ENCODE peak calls at places on chromosomes 3 and 15, in five cellular contexts. D is GM12878, H is cardiac muscle cell, J is Panc1, W is psoas muscle. S is an unnamed sample.

GRCh38 chr3:172280406-172281051 is 167.7 kb downstream of the GHSR start:
- DNase-seq in D (no peak), H (peak), J (no peak), W (no peak), S (no peak)

GRCh38 chr15:58247803-58248503 is 109.8 kb downstream of the AQP9 start:
- DNase-seq in D (no peak), H (peak), J (no peak), W (peak), S (no peak)

GRCh38 chr3:166283856-166284255 is 446.6 kb upstream of the BCHE start:
- DNase-seq in D (no peak), H (peak), J (no peak), W (no peak), S (no peak)

GRCh38 chr3:11159421-11159904 is 5.2 kb downstream of the HRH1 start:
- DNase-seq in D (no peak), H (peak), J (no peak), W (peak), S (no peak)

GRCh38 chr3:48301814-48302194 is 31.7 kb downstream of the SPINK8 start:
- DNase-seq in D (no peak), H (peak), J (no peak), W (peak), S (peak)

GRCh38 chr15:69300129-69300588 is 1.4 kb downstream of the PAQR5 start:
- DNase-seq in D (no peak), H (no peak), J (no peak), W (no peak), S (no peak)

GRCh38 chr15:63156708-63157065 is 590 bp downstream of the RPS27L start:
- DNase-seq in D (no peak), H (peak), J (no peak), W (no peak), S (peak)

GRCh38 chr3:197270558-197271317 is 27.7 kb downstream of the DLG1 start:
- DNase-seq in D (no peak), H (no peak), J (no peak), W (no peak), S (no peak)

GRCh38 chr3:125643127-125643526 is 47.8 kb upstream of the OSBPL11 start:
- DNase-seq in D (no peak), H (no peak), J (no peak), W (no peak), S (no peak)

GRCh38 chr15:64731807-64732151 is 43.6 kb downstream of the RBPMS2 start:
- DNase-seq in D (no peak), H (no peak), J (no peak), W (no peak), S (no peak)

GRCh38 chr15:41794081-41794480 is 19.8 kb downstream of the MAPKBP1 start:
- DNase-seq in D (no peak), H (no peak), J (no peak), W (no peak), S (no peak)

GRCh38 chr3:123618768-123619484 is 34.1 kb upstream of the HACD2 start:
- DNase-seq in D (no peak), H (peak), J (no peak), W (peak), S (no peak)

GRCh38 chr15:52392008-52392687 is 96.5 kb upstream of the MYO5C start:
- DNase-seq in D (no peak), H (no peak), J (no peak), W (no peak), S (no peak)

GRCh38 chr3:89488800-89489580 is 381.6 kb downstream of the EPHA3 start:
- DNase-seq in D (no peak), H (peak), J (no peak), W (no peak), S (no peak)

GRCh38 chr3:58628823-58629562 is 37.6 kb downstream of the FAM3D start:
- DNase-seq in D (no peak), H (peak), J (no peak), W (no peak), S (no peak)

GRCh38 chr3:126524429-126524988 is 554 bp downstream of the CHST13 start:
- DNase-seq in D (no peak), H (no peak), J (no peak), W (no peak), S (no peak)

GRCh38 chr3:196093271-196094111 is 11.6 kb upstream of the TFRC start:
- DNase-seq in D (no peak), H (peak), J (no peak), W (no peak), S (peak)

GRCh38 chr3:58065700-58066167 is 57.5 kb downstream of the FLNB start:
- DNase-seq in D (no peak), H (no peak), J (no peak), W (no peak), S (no peak)

GRCh38 chr3:72375237-72376154 is 472.7 kb downstream of the SHQ1 start:
- DNase-seq in D (no peak), H (no peak), J (no peak), W (no peak), S (peak)

GRCh38 chr3:123843668-123844067 is 40.5 kb downstream of the MYLK start:
- DNase-seq in D (no peak), H (peak), J (no peak), W (no peak), S (no peak)

GRCh38 chr15:43250785-43251184 is 15.9 kb downstream of the TGM5 start:
- DNase-seq in D (no peak), H (no peak), J (no peak), W (no peak), S (no peak)

GRCh38 chr3:152595975-152596832 is 238.7 kb upstream of the P2RY1 start:
- DNase-seq in D (peak), H (peak), J (no peak), W (no peak), S (peak)

GRCh38 chr3:65971281-65972252 is 67.2 kb downstream of the MAGI1 start:
- DNase-seq in D (no peak), H (no peak), J (no peak), W (no peak), S (no peak)

GRCh38 chr15:36251450-36251849 is 328.0 kb upstream of the CDIN1 start:
- DNase-seq in D (no peak), H (peak), J (no peak), W (no peak), S (no peak)

GRCh38 chr3:46922871-46923558 is 45.5 kb downstream of the PTH1R start:
- DNase-seq in D (no peak), H (no peak), J (no peak), W (no peak), S (no peak)

GRCh38 chr3:48285675-48286074 is 44.8 kb downstream of the ZNF589 start:
- DNase-seq in D (no peak), H (no peak), J (no peak), W (no peak), S (no peak)

GRCh38 chr15:92807971-92808571 is 92.1 kb upstream of the CHD2 start:
- DNase-seq in D (no peak), H (peak), J (no peak), W (no peak), S (peak)

GRCh38 chr15:80611543-80612080 is 83.5 kb upstream of the ABHD17C start:
- DNase-seq in D (no peak), H (no peak), J (no peak), W (no peak), S (no peak)

GRCh38 chr3:187902041-187902471 is 156.8 kb upstream of the BCL6 start:
- DNase-seq in D (peak), H (no peak), J (no peak), W (no peak), S (peak)

GRCh38 chr3:13972679-13973379 is 93.0 kb upstream of the WNT7A start:
- DNase-seq in D (no peak), H (no peak), J (no peak), W (no peak), S (no peak)

GRCh38 chr15:101288905-101289513 is 6.0 kb downstream of the SNRPA1 start:
- DNase-seq in D (no peak), H (peak), J (no peak), W (no peak), S (peak)

GRCh38 chr3:134600166-134600670 is 50.6 kb downstream of the KY start:
- DNase-seq in D (no peak), H (peak), J (no peak), W (no peak), S (no peak)

GRCh38 chr3:112128843-112129727 is 4.0 kb downstream of the GCSAM start:
- DNase-seq in D (no peak), H (peak), J (no peak), W (no peak), S (peak)

DNA sequence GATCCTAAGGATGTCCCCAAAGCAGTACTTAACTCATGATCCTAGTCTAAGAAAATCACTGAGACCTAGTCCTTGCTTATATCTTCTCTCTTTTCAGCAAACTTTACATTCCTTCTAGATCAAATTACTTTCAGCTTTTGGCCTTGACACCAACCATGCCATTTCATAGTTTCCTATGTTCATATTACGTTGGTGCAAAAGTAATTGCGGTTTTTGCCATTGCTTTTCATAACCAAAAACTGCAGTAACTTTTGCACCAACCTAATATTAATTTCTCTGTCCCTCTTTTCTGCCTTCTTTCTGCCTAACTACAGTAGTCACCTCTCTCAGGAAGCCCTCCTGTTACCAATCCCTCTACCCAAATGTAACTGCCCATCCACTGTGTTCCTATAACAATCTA is 36.8 kb downstream of the CCDC191 start:
- DNase-seq in D (no peak), H (no peak), J (no peak), W (no peak), S (no peak)
- H3K4me3 ChIP-seq in D (no peak), H (no peak), J (no peak), W (no peak), S (no peak)

GRCh38 chr15:77235566-77235965 is 164.7 kb upstream of the TSPAN3 start:
- DNase-seq in D (no peak), H (no peak), J (no peak), W (no peak), S (no peak)
- TF ChIP-seq CTCF in D (no peak), H (no peak), J (no peak), W (no peak), S (no peak)

DNA sequence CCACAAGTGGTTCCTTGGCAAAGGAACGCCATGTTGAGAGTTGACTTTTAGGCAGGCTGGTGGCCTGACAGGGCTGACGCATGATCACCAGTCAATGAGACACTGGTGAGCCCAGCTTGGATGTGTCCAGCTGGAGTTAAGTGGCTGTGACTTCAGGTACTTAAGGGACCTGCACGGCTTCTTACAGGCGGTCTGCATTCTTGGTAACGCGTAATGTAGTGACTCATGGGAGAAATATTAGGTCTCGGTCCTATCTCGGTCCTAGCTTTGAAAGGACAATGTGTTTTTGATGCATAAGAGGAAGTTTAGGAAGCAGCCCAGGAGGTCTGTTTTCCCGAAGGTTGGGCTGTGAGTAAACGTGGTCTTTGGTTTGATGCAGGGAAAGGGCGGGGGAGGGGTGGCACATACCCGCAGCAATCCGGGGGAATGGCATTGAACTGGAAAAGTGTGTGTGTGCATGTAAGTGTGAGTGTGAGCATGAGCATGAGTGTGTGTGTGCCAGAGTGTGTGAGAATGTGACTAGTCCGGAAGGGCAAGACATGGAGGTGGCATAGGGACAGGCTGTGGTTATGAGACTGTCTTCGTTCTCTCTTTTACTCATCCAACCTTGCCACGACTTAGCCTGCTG is 55.3 kb downstream of the FAM43A start:
- DNase-seq in D (no peak), H (peak), J (no peak), W (no peak), S (peak)
- H3K4me3 ChIP-seq in D (no peak), H (no peak), J (no peak), W (no peak), S (no peak)

GRCh38 chr15:77633134-77633912 is 611 bp upstream of the LINGO1 start:
- DNase-seq in D (no peak), H (peak), J (peak), W (peak), S (peak)

GRCh38 chr15:77633913-77634265 is 1.2 kb upstream of the LINGO1 start:
- DNase-seq in D (no peak), H (no peak), J (no peak), W (no peak), S (no peak)

GRCh38 chr15:77632760-77633133 is at the start of gene LINGO1:
- DNase-seq in D (no peak), H (peak), J (no peak), W (no peak), S (no peak)

GRCh38 chr15:77636209-77636608 is 3.5 kb upstream of the LINGO1 start:
- DNase-seq in D (no peak), H (no peak), J (no peak), W (no peak), S (no peak)

GRCh38 chr15:77634266-77634962 is 1.7 kb upstream of the LINGO1 start:
- DNase-seq in D (no peak), H (peak), J (peak), W (peak), S (peak)
- TF ChIP-seq CTCF in D (peak), H (peak), J (peak), W (peak), S (peak)